ENCODE peak calls at places on chromosomes 6 and 20, in five cellular contexts. One of them, this sample, is unnamed.

GRCh38 chr6:165636415-165637048 is 26.5 kb downstream of the PDE10A start:
- DNase-seq in posterior vena cava: no peak
- DNase-seq in hypothalamus: no peak
- DNase-seq in A549: no peak
- DNase-seq in adrenal gland: no peak
- DNase-seq in this sample: no peak

GRCh38 chr6:56849876-56850275 is 105.0 kb upstream of the BEND6 start:
- DNase-seq in A549: no peak
- DNase-seq in posterior vena cava: no peak
- DNase-seq in hypothalamus: peak
- DNase-seq in adrenal gland: peak
- DNase-seq in this sample: no peak

GRCh38 chr6:4253604-4254211 is 118.3 kb upstream of the ECI2 start:
- DNase-seq in hypothalamus: peak
- DNase-seq in adrenal gland: peak
- DNase-seq in posterior vena cava: no peak
- DNase-seq in A549: peak
- DNase-seq in this sample: no peak

GRCh38 chr20:51797357-51798025 is 4.8 kb downstream of the SALL4 start:
- DNase-seq in posterior vena cava: no peak
- DNase-seq in adrenal gland: no peak
- DNase-seq in hypothalamus: no peak
- DNase-seq in A549: peak
- DNase-seq in this sample: peak

GRCh38 chr20:8043687-8044278 is 24.2 kb upstream of the TMX4 start:
- DNase-seq in adrenal gland: no peak
- DNase-seq in A549: peak
- DNase-seq in hypothalamus: no peak
- DNase-seq in posterior vena cava: no peak
- DNase-seq in this sample: peak

GRCh38 chr6:106733386-106733785 is 104.0 kb downstream of the QRSL1 start:
- DNase-seq in A549: no peak
- DNase-seq in adrenal gland: no peak
- DNase-seq in posterior vena cava: no peak
- DNase-seq in hypothalamus: no peak
- DNase-seq in this sample: no peak

GRCh38 chr20:56724246-56724757 is 95.2 kb downstream of the TFAP2C start:
- DNase-seq in hypothalamus: no peak
- DNase-seq in adrenal gland: no peak
- DNase-seq in A549: no peak
- DNase-seq in posterior vena cava: no peak
- DNase-seq in this sample: no peak

GRCh38 chr6:98835149-98836024 is 1.0 kb downstream of the POU3F2 start:
- DNase-seq in A549: peak
- DNase-seq in hypothalamus: no peak
- DNase-seq in posterior vena cava: peak
- DNase-seq in adrenal gland: no peak
- DNase-seq in this sample: no peak

GRCh38 chr20:34624628-34625027 is 52.3 kb downstream of the PIGU start:
- DNase-seq in hypothalamus: no peak
- DNase-seq in A549: no peak
- DNase-seq in posterior vena cava: no peak
- DNase-seq in adrenal gland: no peak
- DNase-seq in this sample: no peak

GRCh38 chr20:63441777-63442493 is 30.5 kb downstream of the KCNQ2 start:
- DNase-seq in posterior vena cava: no peak
- DNase-seq in A549: peak
- DNase-seq in adrenal gland: peak
- DNase-seq in hypothalamus: peak
- DNase-seq in this sample: peak

GRCh38 chr6:111076024-111076680 is 11.2 kb upstream of the SLC16A10 start:
- DNase-seq in A549: no peak
- DNase-seq in posterior vena cava: no peak
- DNase-seq in adrenal gland: peak
- DNase-seq in hypothalamus: no peak
- DNase-seq in this sample: no peak

GRCh38 chr6:43644940-43645612 is at the start of gene RSPH9:
- DNase-seq in A549: peak
- DNase-seq in hypothalamus: peak
- DNase-seq in posterior vena cava: peak
- DNase-seq in adrenal gland: peak
- DNase-seq in this sample: no peak

GRCh38 chr6:42627674-42628073 is 63.8 kb downstream of the UBR2 start:
- DNase-seq in posterior vena cava: no peak
- DNase-seq in hypothalamus: no peak
- DNase-seq in adrenal gland: no peak
- DNase-seq in A549: no peak
- DNase-seq in this sample: no peak